ENCODE peak calls at places on chromosomes 4 and X, in five cellular contexts. N, R, C, V and L are unnamed samples.
A peak's percentile ranks its signal among the peaks of the same experiment; 100 is the strongest.

GRCh38 chr4:158172196-158172557 is 648 bp downstream of the GASK1B start:
- DNase-seq in C (peak; percentile 38), N (peak; percentile 38), V (no peak), R (peak; percentile 65), L (no peak)

GRCh38 chr4:102713096-102713495 is 47.7 kb downstream of the MANBA start:
- DNase-seq in V (no peak), R (peak; percentile 35), C (no peak), N (peak; percentile 28), L (no peak)

GRCh38 chr4:125951275-125951887 is 636.6 kb downstream of the FAT4 start:
- DNase-seq in V (no peak), R (peak; percentile 15), N (peak; percentile 86), C (peak; percentile 55), L (no peak)

GRCh38 chr4:80035336-80035735 is 37.7 kb downstream of the ANTXR2 start:
- DNase-seq in C (no peak), V (no peak), R (no peak), N (no peak), L (peak; percentile 11)

GRCh38 chr4:173763374-173763773 is 233.3 kb upstream of the HAND2 start:
- DNase-seq in R (no peak), V (no peak), N (no peak), C (no peak), L (no peak)

GRCh38 chrX:4110964-4111363 is 397.5 kb upstream of the PRKX start:
- DNase-seq in C (no peak), N (no peak), V (no peak), R (no peak), L (no peak)

GRCh38 chrX:95346854-95347253 is 1337.8 kb upstream of the DIAPH2 start:
- DNase-seq in C (no peak), R (peak; percentile 1), N (no peak), V (no peak), L (peak; percentile 0)

GRCh38 chr4:171676555-171677215 is 136.5 kb upstream of the GALNTL6 start:
- DNase-seq in V (no peak), C (no peak), N (no peak), R (no peak), L (no peak)